ENCODE peak calls at places on chromosomes 2 and 18, in eight cellular contexts. P is T-helper 9 cell; R is DMS153; E is adipocyte; N is stimulated activated CD4-positive, alpha-beta T cell treated with anti-CD3 and anti-CD28 coated beads, Interleukin-12 subunit alpha, Interleukin-12 subunit beta, amount 100 ng/mL, for 4 hours; J is Jurkat, Clone E6-1; Q is GF-D8; T is HEK293T. L is an unnamed sample.

GRCh38 chr18:34600118-34600517 is 110.0 kb upstream of the DTNA start:
- DNase-seq in P (no peak), R (no peak), E (peak; percentile 67), N (no peak), J (no peak), Q (no peak), T (no peak), L (no peak)

GRCh38 chr18:2150566-2150965 is 420.7 kb downstream of the METTL4 start:
- DNase-seq in P (no peak), R (no peak), E (no peak), N (no peak), J (no peak), Q (no peak), T (no peak), L (no peak)

GRCh38 chr2:238108423-238109201 is 8.5 kb downstream of the ESPNL start:
- DNase-seq in P (no peak), R (peak; percentile 48), E (no peak), N (no peak), J (peak; percentile 77), Q (no peak), T (no peak), L (no peak)

GRCh38 chr2:207812058-207812857 is 42.6 kb upstream of the FZD5 start:
- DNase-seq in P (no peak), R (no peak), E (no peak), N (no peak), J (no peak), Q (no peak), T (no peak), L (no peak)

GRCh38 chr2:238119756-238120462 is 18.6 kb upstream of the KLHL30 start:
- DNase-seq in P (no peak), R (no peak), E (no peak), N (no peak), J (no peak), Q (no peak), T (no peak), L (no peak)

GRCh38 chr2:215554689-215555088 is 118.8 kb upstream of the FN1 start:
- DNase-seq in P (no peak), R (no peak), E (no peak), N (no peak), J (no peak), Q (no peak), T (no peak), L (no peak)

GRCh38 chr18:37551846-37552245 is 13.8 kb downstream of the CELF4 start:
- DNase-seq in P (no peak), R (no peak), E (no peak), N (no peak), J (no peak), Q (no peak), T (no peak), L (no peak)

GRCh38 chr2:46689993-46690392 is 210.6 kb downstream of the TMEM247 start:
- DNase-seq in P (no peak), R (no peak), E (peak; percentile 87), N (no peak), J (no peak), Q (no peak), T (no peak), L (no peak)

GRCh38 chr2:129722306-129723020 is 257.0 kb upstream of the RAB6C start:
- DNase-seq in P (no peak), R (no peak), E (no peak), N (no peak), J (no peak), Q (no peak), T (no peak), L (no peak)

GRCh38 chr2:38692636-38693318 is 26.9 kb downstream of the GALM start:
- DNase-seq in P (no peak), R (no peak), E (no peak), N (no peak), J (no peak), Q (no peak), T (no peak), L (no peak)

GRCh38 chr2:46296216-46296839 is 879 bp upstream of the EPAS1 start:
- DNase-seq in P (no peak), R (no peak), E (no peak), N (peak; percentile 5), J (no peak), Q (no peak), T (no peak), L (peak; percentile 38)

GRCh38 chr2:109507217-109507616 is 106.5 kb downstream of the SEPTIN10 start:
- DNase-seq in P (no peak), R (no peak), E (no peak), N (no peak), J (peak; percentile 29), Q (no peak), T (no peak), L (peak; percentile 96)

GRCh38 chr18:23814977-23815614 is 125.8 kb downstream of the LAMA3 start:
- DNase-seq in P (no peak), R (no peak), E (no peak), N (no peak), J (no peak), Q (no peak), T (no peak), L (no peak)

GRCh38 chr2:172106128-172106961 is 3.6 kb upstream of the DLX2 start:
- DNase-seq in P (no peak), R (no peak), E (peak; percentile 87), N (no peak), J (no peak), Q (no peak), T (no peak), L (peak; percentile 77)

GRCh38 chr2:60336442-60337141 is 216.9 kb downstream of the BCL11A start:
- DNase-seq in P (no peak), R (no peak), E (no peak), N (no peak), J (no peak), Q (no peak), T (no peak), L (no peak)

GRCh38 chr2:69975853-69976462 is 14.5 kb upstream of the ASPRV1 start:
- DNase-seq in P (no peak), R (no peak), E (no peak), N (no peak), J (no peak), Q (peak; percentile 88), T (no peak), L (no peak)

GRCh38 chr2:230179907-230180306 is 39.9 kb downstream of the SP110 start:
- DNase-seq in P (no peak), R (peak; percentile 72), E (no peak), N (no peak), J (no peak), Q (no peak), T (no peak), L (no peak)

GRCh38 chr2:181123798-181124217 is 143.4 kb downstream of the UBE2E3 start:
- DNase-seq in P (peak; percentile 36), R (no peak), E (no peak), N (no peak), J (peak; percentile 91), Q (no peak), T (no peak), L (peak; percentile 84)

GRCh38 chr2:23207871-23208270 is 177.1 kb upstream of the KLHL29 start:
- DNase-seq in P (no peak), R (no peak), E (no peak), N (no peak), J (no peak), Q (no peak), T (no peak), L (no peak)